ENCODE peak calls at places on chromosomes 4 and X, in five cellular contexts. B is heart right ventricle, G is WERI-Rb-1, L is nephron progenitor cell, O is NCI-H1092. N is an unnamed sample.

GRCh38 chrX:25084446-25084845 is 68.7 kb upstream of the ARX start:
- DNase-seq in O (no peak), G (no peak), B (no peak), L (no peak), N (no peak)

GRCh38 chrX:22366866-22367265 is 94.2 kb downstream of the CBLL2 start:
- DNase-seq in G (no peak), O (no peak), L (no peak), B (no peak), N (no peak)

GRCh38 chr4:159432436-159432835 is 329.6 kb downstream of the RAPGEF2 start:
- DNase-seq in B (no peak), L (no peak), G (no peak), O (no peak), N (no peak)

GRCh38 chr4:11904117-11904535 is 475.4 kb upstream of the HS3ST1 start:
- DNase-seq in L (no peak), O (no peak), G (no peak), B (peak; percentile 72), N (no peak)

GRCh38 chr4:124636793-124637192 is 75.7 kb downstream of the ANKRD50 start:
- DNase-seq in O (no peak), B (no peak), G (no peak), L (no peak), N (peak; percentile 49)

GRCh38 chr4:143700060-143700419 is 435 bp downstream of the FREM3 start:
- DNase-seq in G (no peak), B (no peak), O (no peak), L (peak; percentile 59), N (peak; percentile 17)

GRCh38 chr4:153488719-153489384 is 22.7 kb downstream of the TMEM131L start:
- DNase-seq in L (peak; percentile 25), G (no peak), B (peak; percentile 62), O (no peak), N (peak; percentile 21)

GRCh38 chr4:113756005-113756410 is 5.5 kb downstream of the CAMK2D start:
- DNase-seq in G (no peak), L (no peak), B (no peak), O (no peak), N (no peak)

GRCh38 chrX:48715066-48715465 is 18.5 kb downstream of the SUV39H1 start:
- DNase-seq in G (no peak), B (no peak), O (no peak), L (no peak), N (peak; percentile 4)

GRCh38 chr4:8355306-8355705 is 85.2 kb downstream of the ACOX3 start:
- DNase-seq in B (no peak), G (peak; percentile 0), O (no peak), L (no peak), N (no peak)

GRCh38 chrX:16788477-16788876 is 2.2 kb downstream of the TXLNG start:
- DNase-seq in L (no peak), B (no peak), G (no peak), O (no peak), N (no peak)

GRCh38 chrX:118437283-118437682 is 58.3 kb upstream of the DOCK11 start:
- DNase-seq in B (no peak), G (no peak), O (no peak), L (no peak), N (no peak)

GRCh38 chr4:54315561-54315960 is 86.5 kb downstream of the PDGFRA start:
- DNase-seq in O (no peak), G (no peak), L (no peak), B (no peak), N (no peak)

N was measured in NCI-H82.